ENCODE peak calls at places on chromosome 18, in ten cellular contexts. G is IMR-90, Q is HCT116, O is fibroblast of lung, P is SK-N-SH, R is GM23338, K is mammary epithelial cell, E is GM23248, I is PC-3, W is PC-9. A is an unnamed sample. For H3K36me3 and H4K20me1, the result is how much of the 10 kb centered on the place peaks cover.

GRCh38 chr18:41266616-41267015 is 688.4 kb upstream of the PIK3C3 start:
- DNase-seq in K (no peak), R (no peak), P (no peak), G (peak), E (no peak), O (peak), Q (no peak), I (peak), W (no peak), A (no peak)

GRCh38 chr18:49048361-49048760 is 97.6 kb upstream of the SMAD7 start:
- DNase-seq in G (peak), O (no peak), W (no peak), E (peak), Q (no peak), I (no peak), K (peak), R (no peak), P (no peak), A (no peak)

GRCh38 chr18:36301884-36302283 is 4.4 kb downstream of the FHOD3 start:
- DNase-seq in K (no peak), O (no peak), W (no peak), R (no peak), I (no peak), P (no peak), E (no peak), G (no peak), Q (no peak), A (no peak)

GRCh38 chr18:2306641-2307040 is 264.7 kb downstream of the METTL4 start:
- DNase-seq in Q (no peak), I (no peak), R (no peak), O (no peak), E (no peak), G (no peak), K (no peak), W (no peak), P (no peak), A (no peak)

GRCh38 chr18:59593291-59593717 is 103.9 kb downstream of the CCBE1 start:
- DNase-seq in O (no peak), K (no peak), W (no peak), E (peak), Q (no peak), I (no peak), P (no peak), R (no peak), G (peak), A (no peak)

GRCh38 chr18:37668971-37669747 is 103.6 kb upstream of the CELF4 start:
- DNase-seq in K (no peak), I (no peak), R (peak), E (no peak), O (no peak), P (peak), G (no peak), Q (no peak), W (no peak), A (no peak)

GRCh38 chr18:8212893-8213805 is 396.1 kb upstream of the RAB12 start:
- DNase-seq in W (no peak), I (peak), R (no peak), O (peak), E (peak), P (no peak), K (peak), Q (no peak), G (peak), A (no peak)

GRCh38 chr18:30491815-30492551 is 550.6 kb downstream of the DSC3 start:
- DNase-seq in G (no peak), E (no peak), O (peak), P (no peak), I (no peak), W (no peak), K (no peak), R (no peak), Q (no peak), A (no peak)

GRCh38 chr18:42617086-42617725 is 498.3 kb downstream of the RIT2 start:
- DNase-seq in R (no peak), O (no peak), W (no peak), Q (no peak), I (no peak), E (no peak), K (no peak), P (no peak), G (no peak), A (no peak)

GRCh38 chr18:77329651-77330050 is 80.0 kb downstream of the GALR1 start:
- DNase-seq in Q (no peak), O (no peak), W (no peak), R (no peak), I (no peak), E (no peak), G (no peak), P (no peak), K (no peak), A (no peak)

GRCh38 chr18:9413586-9413985 is 61.7 kb upstream of the RALBP1 start:
- DNase-seq in E (peak), O (peak), G (peak), I (no peak), R (no peak), Q (no peak), K (no peak), W (peak), P (no peak), A (no peak)
- H3K4me3 ChIP-seq in E (no peak), O (no peak), G (no peak), I (no peak), R (no peak), Q (no peak), K (no peak), W (no peak), P (no peak), A (no peak)

GRCh38 chr18:79935098-79935480 is 16.4 kb downstream of the SLC66A2 start:
- DNase-seq in P (no peak), Q (no peak), E (no peak), O (no peak), G (no peak), K (no peak), I (no peak), R (no peak), W (no peak), A (no peak)

GRCh38 chr18:79935925-79936324 is 15.5 kb downstream of the SLC66A2 start:
- DNase-seq in G (no peak), R (no peak), O (no peak), Q (no peak), W (no peak), P (no peak), I (no peak), K (no peak), E (no peak), A (no peak)

GRCh38 chr18:79936641-79937040 is 14.8 kb downstream of the SLC66A2 start:
- DNase-seq in E (no peak), G (no peak), Q (no peak), K (no peak), O (no peak), W (no peak), P (no peak), R (no peak), I (no peak), A (no peak)

GRCh38 chr18:79934311-79935097 is 16.9 kb downstream of the SLC66A2 start:
- DNase-seq in E (no peak), R (no peak), W (no peak), G (no peak), I (peak), Q (no peak), K (no peak), P (no peak), O (no peak), A (no peak)

GRCh38 chr18:79935499-79935898 is 16.0 kb downstream of the SLC66A2 start:
- DNase-seq in Q (no peak), E (no peak), K (no peak), R (no peak), O (no peak), G (no peak), W (no peak), I (no peak), P (no peak), A (no peak)
- H3K36me3 ChIP-seq in Q (under half), E (under half), K (under half), R (under half), O (under half), G (under half), W (under half), I (under half), P (under half), A (half or more)

DNA sequence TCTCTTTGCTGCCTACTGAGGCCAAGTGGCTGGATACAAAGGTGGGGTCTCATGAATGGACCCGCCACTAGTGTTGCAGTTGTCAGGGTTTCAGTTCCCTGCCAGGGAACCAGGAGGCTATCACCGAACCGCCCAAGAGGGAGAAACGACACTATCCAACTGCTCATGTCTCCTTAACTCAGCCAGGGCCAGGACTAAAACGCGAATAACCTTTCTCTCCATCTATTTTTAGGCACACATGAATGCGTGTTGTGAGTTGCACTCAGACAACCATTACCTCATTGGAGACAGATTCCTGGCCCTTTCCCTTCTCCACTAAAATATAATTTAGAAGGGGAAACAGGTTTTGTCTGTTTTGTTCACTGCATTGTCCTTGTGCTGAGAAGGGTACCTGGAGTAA is 559.5 kb downstream of the SOCS6 start:
- DNase-seq in W (no peak), I (no peak), P (no peak), Q (no peak), O (no peak), G (no peak), R (no peak), K (no peak), E (no peak), A (no peak)
- H4K20me1 ChIP-seq in W (under half), I (under half), P (under half), Q (under half), O (under half), G (under half), R (under half), K (under half), E (under half), A (under half)

GRCh38 chr18:50969448-50969847 is 1.6 kb downstream of the ELAC1 start:
- DNase-seq in I (no peak), K (no peak), P (no peak), W (no peak), G (no peak), E (no peak), R (no peak), O (no peak), Q (no peak), A (no peak)
- H3K4me3 ChIP-seq in I (peak), K (peak), P (peak), W (peak), G (no peak), E (peak), R (peak), O (peak), Q (peak), A (peak)

GRCh38 chr18:23479829-23480505 is 23.3 kb upstream of the RMC1 start:
- DNase-seq in K (no peak), I (no peak), P (no peak), O (no peak), E (no peak), G (no peak), R (no peak), W (no peak), Q (no peak), A (peak)
- H3K36me3 ChIP-seq in K (under half), I (half or more), P (under half), O (under half), E (half or more), G (under half), R (under half), W (under half), Q (under half), A (half or more)

DNA sequence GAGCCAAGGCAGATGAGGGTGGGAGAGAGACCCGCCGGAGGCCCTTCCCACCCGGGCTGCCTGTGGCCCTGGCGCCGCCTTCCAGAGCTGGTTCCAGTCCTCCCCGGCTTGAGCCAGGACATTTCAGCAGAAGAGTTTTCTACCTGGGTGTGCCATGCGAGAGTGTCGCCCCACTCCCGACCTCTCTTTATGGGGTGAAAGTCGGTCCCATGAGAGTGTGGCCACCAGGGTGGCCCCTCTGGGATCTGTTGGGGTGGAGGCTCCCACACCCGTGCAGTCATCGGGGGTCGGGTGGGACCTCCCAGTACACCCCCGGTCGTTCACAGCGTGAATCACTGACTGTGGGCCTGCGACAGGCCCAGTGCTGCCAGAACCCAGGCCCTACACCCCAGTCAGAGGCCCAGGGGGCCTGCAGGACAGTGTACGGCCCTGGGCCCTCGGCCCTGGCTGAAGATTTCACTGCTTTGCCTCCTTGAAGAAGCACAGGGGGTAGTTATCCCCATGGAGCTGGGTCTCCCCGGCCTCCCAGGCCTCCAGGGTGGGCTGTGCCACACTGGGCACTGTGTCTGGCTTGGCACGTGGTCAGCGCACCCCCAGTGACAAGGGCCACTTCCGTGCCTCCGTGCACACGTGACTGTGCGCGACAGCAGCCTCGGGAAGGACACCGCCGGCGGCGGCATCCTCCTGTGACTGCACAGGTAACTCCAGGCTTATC is 5.9 kb downstream of the NFATC1 start:
- DNase-seq in O (no peak), K (no peak), I (no peak), R (no peak), P (no peak), G (no peak), Q (no peak), W (no peak), E (no peak), A (peak)
- H4K20me1 ChIP-seq in O (under half), K (under half), I (under half), R (under half), P (under half), G (under half), Q (under half), W (under half), E (under half), A (under half)

GRCh38 chr18:74196220-74197119 is 48.1 kb downstream of the TIMM21 start:
- DNase-seq in W (peak), Q (peak), E (peak), O (peak), G (peak), R (peak), K (peak), P (peak), I (peak), A (peak)
- H3K4me3 ChIP-seq in W (peak), Q (peak), E (peak), O (no peak), G (peak), R (peak), K (peak), P (peak), I (peak), A (peak)

DNA sequence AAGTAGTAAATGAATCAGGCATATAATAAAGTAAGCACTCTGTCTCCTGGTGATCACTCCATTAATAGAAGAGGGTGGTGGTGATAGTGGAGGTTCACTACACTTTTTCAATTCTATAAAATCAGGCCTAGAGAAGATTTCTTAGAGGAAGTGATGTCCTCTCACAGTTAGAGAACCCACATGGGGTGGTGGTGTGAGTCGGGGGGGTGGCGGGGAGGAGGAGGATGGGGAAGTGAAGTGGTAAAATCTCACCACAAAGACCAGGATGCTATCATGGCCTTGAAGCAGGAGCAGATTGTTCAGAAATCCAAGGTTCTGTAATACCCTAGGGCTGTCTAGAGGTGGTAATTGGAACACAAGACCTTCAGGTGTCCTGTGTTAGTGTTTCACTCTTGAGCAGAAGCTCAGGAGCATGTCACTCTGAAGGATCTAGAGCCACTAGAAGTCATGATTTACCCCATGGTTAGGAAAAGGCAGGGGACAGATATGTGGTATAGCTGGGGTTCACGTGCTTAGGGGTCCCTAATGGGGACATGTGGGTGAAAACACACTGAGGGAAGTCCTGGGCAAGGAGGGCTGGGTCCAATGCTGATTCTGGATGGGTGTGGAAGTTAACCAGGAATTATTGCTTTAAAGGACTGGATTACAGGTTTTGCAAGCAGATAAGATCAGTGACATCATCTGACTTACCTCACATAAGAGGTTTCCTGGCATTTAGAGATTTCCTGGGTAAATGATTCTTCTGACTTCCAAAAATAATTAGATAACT is 31.0 kb downstream of the RNF125 start:
- DNase-seq in W (no peak), E (peak), P (no peak), K (peak), G (no peak), Q (no peak), I (peak), R (no peak), O (no peak), A (no peak)
- H3K36me3 ChIP-seq in W (under half), E (under half), P (under half), K (under half), G (under half), Q (under half), I (under half), R (under half), O (under half), A (under half)

GRCh38 chr18:10131783-10132381 is 218.1 kb downstream of the VAPA start:
- DNase-seq in Q (no peak), I (no peak), O (no peak), K (no peak), G (no peak), E (peak), R (peak), W (no peak), P (peak), A (no peak)

GRCh38 chr18:10133516-10133915 is 219.7 kb downstream of the VAPA start:
- DNase-seq in P (no peak), I (no peak), W (no peak), K (no peak), G (no peak), R (no peak), O (no peak), Q (no peak), E (no peak), A (no peak)

GRCh38 chr18:10138719-10139118 is 224.9 kb downstream of the VAPA start:
- DNase-seq in K (no peak), W (no peak), G (peak), Q (no peak), P (no peak), I (no peak), E (peak), O (peak), R (no peak), A (no peak)

GRCh38 chr18:10134204-10134603 is 220.4 kb downstream of the VAPA start:
- DNase-seq in K (no peak), Q (no peak), W (no peak), I (no peak), E (no peak), R (no peak), G (no peak), P (no peak), O (no peak), A (no peak)

GRCh38 chr18:10135302-10135926 is 221.6 kb downstream of the VAPA start:
- DNase-seq in W (no peak), Q (no peak), K (no peak), P (no peak), E (peak), R (no peak), O (no peak), G (no peak), I (no peak), A (no peak)
- H4K20me1 ChIP-seq in W (under half), Q (under half), K (under half), P (under half), E (under half), R (under half), O (under half), G (under half), I (under half), A (under half)

A was measured in Karpas-422.